ENCODE peak calls at places on chromosome 17, in four cellular contexts. N, U, A and Q are unnamed samples.

GRCh38 chr17:66970797-66971196 is 6.3 kb downstream of the CACNG4 start:
- DNase-seq in U (no peak), N (no peak), A (no peak), Q (no peak)

GRCh38 chr17:61144137-61144536 is 255.5 kb upstream of the TBX2 start:
- DNase-seq in N (peak), U (no peak), A (no peak), Q (no peak)

GRCh38 chr17:62933986-62934385 is 32.0 kb upstream of the TANC2 start:
- DNase-seq in U (no peak), A (no peak), N (peak), Q (no peak)

GRCh38 chr17:42698736-42699414 is 16.5 kb downstream of the CNTNAP1 start:
- DNase-seq in U (no peak), A (no peak), N (peak), Q (no peak)

GRCh38 chr17:63623786-63624185 is 1.6 kb downstream of the MAP3K3 start:
- DNase-seq in A (no peak), N (no peak), U (peak), Q (no peak)

GRCh38 chr17:80778716-80779115 is 212.9 kb upstream of the CHMP6 start:
- DNase-seq in A (no peak), U (no peak), N (no peak), Q (no peak)

GRCh38 chr17:58006924-58007780 is at the start of gene SRSF1:
- DNase-seq in N (peak), A (peak), U (peak), Q (peak)

GRCh38 chr17:6843241-6843890 is 11.8 kb upstream of the TEKT1 start:
- DNase-seq in A (no peak), N (peak), U (peak), Q (no peak)

GRCh38 chr17:59387351-59388069 is 56.1 kb downstream of the YPEL2 start:
- DNase-seq in N (no peak), A (no peak), U (no peak), Q (no peak)

GRCh38 chr17:14791221-14791620 is 473.9 kb downstream of the PMP22 start:
- DNase-seq in A (no peak), N (peak), U (no peak), Q (no peak)

GRCh38 chr17:35252646-35253045 is 9.8 kb downstream of the SLFN5 start:
- DNase-seq in U (no peak), N (no peak), A (no peak), Q (no peak)

GRCh38 chr17:32954477-32954876 is 26.5 kb downstream of the TMEM98 start:
- DNase-seq in U (no peak), N (no peak), A (no peak), Q (no peak)

GRCh38 chr17:76446449-76447231 is 6.3 kb downstream of the UBE2O start:
- DNase-seq in A (peak), N (peak), U (peak), Q (no peak)

GRCh38 chr17:6346387-6346786 is 88.5 kb downstream of the AIPL1 start:
- DNase-seq in A (no peak), U (no peak), N (no peak), Q (no peak)

GRCh38 chr17:79607941-79608728 is 2.7 kb downstream of the RBFOX3 start:
- DNase-seq in N (peak), A (no peak), U (peak), Q (peak)

GRCh38 chr17:44170499-44171201 is at the start of gene ASB16:
- DNase-seq in A (no peak), N (peak), U (no peak), Q (no peak)

GRCh38 chr17:80844418-80844990 is 147.1 kb upstream of the CHMP6 start:
- DNase-seq in N (no peak), A (no peak), U (no peak), Q (no peak)

GRCh38 chr17:8072339-8072726 is 15.2 kb downstream of the ALOX12B start:
- DNase-seq in A (no peak), N (no peak), U (no peak), Q (no peak)

GRCh38 chr17:16468428-16468992 is 23.5 kb downstream of the LRRC75A start:
- DNase-seq in N (no peak), U (no peak), A (no peak), Q (no peak)

GRCh38 chr17:68981288-68981687 is 26.1 kb upstream of the ABCA8 start:
- DNase-seq in N (peak), A (no peak), U (peak), Q (no peak)

GRCh38 chr17:2239882-2240430 is 63.6 kb downstream of the SMG6 start:
- DNase-seq in N (peak), U (peak), A (peak), Q (no peak)

GRCh38 chr17:3959295-3959899 is 4.8 kb downstream of the ATP2A3 start:
- DNase-seq in U (peak), A (peak), N (peak), Q (no peak)

GRCh38 chr17:78332991-78333390 is 26.9 kb downstream of the SOCS3 start:
- DNase-seq in U (no peak), N (no peak), A (no peak), Q (no peak)

GRCh38 chr17:32755045-32755805 is 121.7 kb downstream of the MYO1D start:
- DNase-seq in U (peak), A (peak), N (peak), Q (no peak)

GRCh38 chr17:43912635-43913304 is 5.4 kb upstream of the MPP2 start:
- DNase-seq in N (no peak), A (no peak), U (no peak), Q (no peak)

GRCh38 chr17:58301504-58302150 is 20.9 kb upstream of the MPO start:
- DNase-seq in N (no peak), U (no peak), A (no peak), Q (no peak)

GRCh38 chr17:40448639-40449261 is 5.5 kb downstream of the IGFBP4 start:
- DNase-seq in N (peak), A (no peak), U (peak), Q (no peak)

GRCh38 chr17:69525920-69526841 is 111.7 kb downstream of the MAP2K6 start:
- DNase-seq in A (peak), U (peak), N (peak), Q (peak)

GRCh38 chr17:48612854-48613691 is 2.0 kb downstream of the HOXB8 start:
- DNase-seq in N (no peak), U (peak), A (peak), Q (no peak)

GRCh38 chr17:40316571-40317344 is 7.8 kb downstream of the RARA start:
- DNase-seq in A (peak), N (peak), U (peak), Q (peak)

GRCh38 chr17:6374271-6374691 is 60.6 kb downstream of the AIPL1 start:
- DNase-seq in U (no peak), A (no peak), N (no peak), Q (no peak)

GRCh38 chr17:83149761-83150251 is 70.4 kb downstream of the METRNL start:
- DNase-seq in A (no peak), U (no peak), N (no peak), Q (no peak)

GRCh38 chr17:32277284-32277683 is 11.7 kb downstream of the RHBDL3 start:
- DNase-seq in U (no peak), A (no peak), N (peak), Q (no peak)

GRCh38 chr17:80105762-80106161 is 4.4 kb downstream of the GAA start:
- DNase-seq in A (no peak), N (peak), U (no peak), Q (no peak)

GRCh38 chr17:40816569-40816968 is 5.8 kb downstream of the KRT10 start:
- DNase-seq in N (no peak), U (no peak), A (no peak), Q (no peak)

GRCh38 chr17:59830007-59830630 is 62.6 kb downstream of the TUBD1 start:
- DNase-seq in A (no peak), N (peak), U (peak), Q (no peak)

GRCh38 chr17:35889818-35890773 is 9.9 kb upstream of the CCL5 start:
- DNase-seq in A (no peak), N (peak), U (peak), Q (no peak)

GRCh38 chr17:35486920-35487727 is 38.6 kb upstream of the SLFN13 start:
- DNase-seq in N (peak), U (peak), A (peak), Q (no peak)

GRCh38 chr17:31092475-31093064 is 2.2 kb upstream of the NF1 start:
- DNase-seq in U (no peak), A (no peak), N (no peak), Q (no peak)
- TF ChIP-seq CTCF in U (no peak), A (no peak), N (no peak), Q (no peak)

GRCh38 chr17:45273551-45273957 is 11.7 kb upstream of the SPATA32 start:
- DNase-seq in N (no peak), A (no peak), U (peak), Q (no peak)
- TF ChIP-seq CTCF in N (no peak), A (no peak), U (no peak), Q (no peak)

GRCh38 chr17:74212262-74212912 is 984 bp upstream of the TTYH2 start:
- DNase-seq in U (peak), A (no peak), N (peak), Q (no peak)

GRCh38 chr17:74214642-74215331 is 1.4 kb downstream of the TTYH2 start:
- DNase-seq in N (no peak), A (no peak), U (no peak), Q (no peak)

GRCh38 chr17:74211929-74212261 is 1.5 kb upstream of the TTYH2 start:
- DNase-seq in A (no peak), N (peak), U (no peak), Q (no peak)

GRCh38 chr17:74213897-74214386 is 571 bp downstream of the TTYH2 start:
- DNase-seq in U (no peak), N (no peak), A (no peak), Q (no peak)

DNA sequence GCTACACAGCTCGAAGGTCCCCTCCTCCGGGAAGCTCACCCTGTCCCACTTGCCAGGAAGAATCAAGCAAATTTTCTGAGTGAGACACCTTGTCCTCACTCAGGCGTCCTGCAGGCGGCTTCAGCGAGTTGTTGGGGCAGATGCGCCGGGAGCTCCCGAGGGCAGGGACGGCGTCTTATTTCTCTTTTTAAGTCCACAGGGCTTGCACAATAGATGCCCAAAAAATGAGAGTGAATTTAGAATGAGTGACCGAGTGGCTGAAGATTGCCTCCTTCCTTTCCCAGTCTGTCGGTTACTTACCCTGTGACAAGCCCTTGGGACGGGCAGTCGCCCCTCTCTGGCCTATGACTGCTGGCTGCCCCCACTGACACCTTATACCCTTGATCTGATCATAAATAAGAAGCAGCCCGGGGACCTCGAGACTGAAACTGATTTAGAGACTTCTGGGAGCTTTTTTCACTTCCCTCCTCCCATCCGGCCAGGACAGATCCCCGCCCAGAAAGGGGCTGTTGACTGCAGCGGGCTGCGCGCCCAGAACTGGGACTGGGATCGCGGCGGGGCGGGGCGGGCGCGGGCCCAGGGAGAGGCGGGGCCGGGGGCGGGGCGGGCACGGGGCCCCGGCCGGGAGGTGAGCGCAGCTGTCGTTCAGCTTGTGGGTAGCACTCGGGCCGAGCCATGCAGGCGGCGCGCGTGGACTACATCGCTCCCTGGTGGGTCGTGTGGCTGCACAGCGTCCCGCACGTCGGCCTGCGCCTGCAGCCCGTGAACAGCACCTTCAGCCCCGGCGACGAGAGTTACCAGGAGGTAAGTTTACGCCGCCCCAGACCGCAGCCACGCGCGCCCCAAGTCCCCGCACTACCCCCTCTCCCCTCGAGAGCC is at the start of gene TTYH2:
- DNase-seq in U (peak), A (peak), N (peak), Q (peak)
- TF ChIP-seq CTCF in U (no peak), A (peak), N (peak), Q (peak)

GRCh38 chr17:27511154-27511553 is 54.9 kb downstream of the KSR1 start:
- DNase-seq in N (no peak), A (no peak), U (no peak), Q (no peak)

GRCh38 chr17:27514595-27515413 is 58.6 kb downstream of the KSR1 start:
- DNase-seq in A (no peak), N (no peak), U (no peak), Q (no peak)

GRCh38 chr17:27513849-27514248 is 57.6 kb downstream of the KSR1 start:
- DNase-seq in N (no peak), A (no peak), U (no peak), Q (no peak)

GRCh38 chr17:27512511-27513346 is 56.5 kb downstream of the KSR1 start:
- DNase-seq in A (no peak), N (no peak), U (no peak), Q (no peak)

GRCh38 chr17:27511921-27512320 is 55.7 kb downstream of the KSR1 start:
- DNase-seq in N (no peak), A (no peak), U (no peak), Q (no peak)
- TF ChIP-seq CTCF in N (no peak), A (no peak), U (no peak), Q (no peak)